ENCODE peak calls at places on chromosomes 16 and 17, in six cellular contexts. R is endodermal cell; J is stimulated activated CD8-positive, alpha-beta memory T cell treated with anti-CD3 and anti-CD28 coated beads, Interleukin-7, amount 100 ng/mL, for 4 hours; K is GM23338; T is WTC11; D is NCI-H2107. G is an unnamed sample.

GRCh38 chr17:78313735-78314648 is 45.9 kb downstream of the SOCS3 start:
- DNase-seq in T (peak), R (peak), K (peak), D (peak), J (peak), G (peak)

GRCh38 chr17:40307001-40307690 is 1.8 kb upstream of the RARA start:
- DNase-seq in J (no peak), T (no peak), R (peak), K (peak), D (no peak), G (no peak)

GRCh38 chr16:14300631-14301149 is 229.6 kb downstream of the MRTFB start:
- DNase-seq in J (no peak), K (peak), T (peak), R (peak), D (peak), G (no peak)

GRCh38 chr16:49590166-49590871 is 216.7 kb downstream of the C16orf78 start:
- DNase-seq in R (peak), D (no peak), J (no peak), T (peak), K (no peak), G (no peak)

GRCh38 chr17:30905742-30906100 is 317 bp downstream of the TEFM start:
- DNase-seq in J (no peak), R (no peak), D (no peak), T (no peak), K (peak), G (no peak)

GRCh38 chr16:86485746-86486145 is 24.6 kb upstream of the FOXF1 start:
- DNase-seq in D (no peak), J (no peak), K (no peak), R (no peak), T (no peak), G (no peak)

GRCh38 chr16:23342083-23342640 is 40.1 kb downstream of the SCNN1B start:
- DNase-seq in J (no peak), K (no peak), T (no peak), R (no peak), D (no peak), G (no peak)

GRCh38 chr16:29987371-29988085 is 7.9 kb downstream of the HIRIP3 start:
- DNase-seq in J (no peak), T (no peak), K (no peak), R (no peak), D (no peak), G (no peak)

GRCh38 chr17:39077874-39078273 is 73.6 kb downstream of the PLXDC1 start:
- DNase-seq in D (no peak), J (no peak), T (no peak), R (no peak), K (no peak), G (no peak)

GRCh38 chr16:74291577-74292208 is 4.9 kb upstream of the PSMD7 start:
- DNase-seq in J (no peak), K (no peak), D (no peak), T (no peak), R (no peak), G (no peak)

GRCh38 chr16:4205971-4206370 is 35.9 kb downstream of the SRL start:
- DNase-seq in J (no peak), K (no peak), T (no peak), R (no peak), D (no peak), G (no peak)

GRCh38 chr16:25707982-25708583 is 16.3 kb downstream of the HS3ST4 start:
- DNase-seq in R (peak), K (peak), D (no peak), T (peak), J (no peak), G (no peak)

GRCh38 chr16:70391881-70392481 is 45.3 kb downstream of the DDX19A start:
- DNase-seq in D (no peak), T (no peak), R (no peak), J (no peak), K (no peak), G (no peak)

GRCh38 chr17:78661092-78661770 is 84.0 kb upstream of the DNAH17 start:
- DNase-seq in D (no peak), J (no peak), R (no peak), T (no peak), K (no peak), G (no peak)

GRCh38 chr16:50323335-50324011 is 45.3 kb downstream of the BRD7 start:
- DNase-seq in T (no peak), J (no peak), R (no peak), K (no peak), D (no peak), G (no peak)

GRCh38 chr17:55737976-55738501 is 12.8 kb upstream of the PCTP start:
- DNase-seq in J (no peak), K (no peak), T (no peak), D (no peak), R (no peak), G (no peak)

GRCh38 chr17:9273334-9274118 is 252.2 kb downstream of the NTN1 start:
- DNase-seq in D (no peak), R (peak), T (no peak), J (no peak), K (no peak), G (no peak)

GRCh38 chr16:85056211-85056748 is 28.7 kb downstream of the KIAA0513 start:
- DNase-seq in K (peak), D (no peak), J (no peak), T (peak), R (peak), G (no peak)

G was measured in NCI-H187 treated with DMSO at 0.1 percent for 48 hours.